ENCODE peak calls at places on chromosomes 16 and 17, in nine cellular contexts. One of them, this sample, is unnamed.

GRCh38 chr17:58120195-58120822 is 27.9 kb upstream of the OR4D1 start:
- DNase-seq in GM13977: peak
- DNase-seq in HCT116: peak
- DNase-seq in colonic mucosa: peak
- DNase-seq in brain microvascular endothelial cell: peak
- DNase-seq in RWPE1: peak
- DNase-seq in GM12864: peak
- DNase-seq in WTC11: peak
- DNase-seq in HL-60: peak
- DNase-seq in this sample: peak

GRCh38 chr16:47018223-47018891 is 44.9 kb upstream of the DNAJA2 start:
- DNase-seq in GM13977: peak
- DNase-seq in HCT116: peak
- DNase-seq in colonic mucosa: peak
- DNase-seq in brain microvascular endothelial cell: peak
- DNase-seq in RWPE1: peak
- DNase-seq in GM12864: peak
- DNase-seq in WTC11: peak
- DNase-seq in HL-60: peak
- DNase-seq in this sample: peak

GRCh38 chr17:68248199-68248825 is 469 bp downstream of the AMZ2 start:
- DNase-seq in GM13977: no peak
- DNase-seq in HCT116: no peak
- DNase-seq in colonic mucosa: peak
- DNase-seq in brain microvascular endothelial cell: peak
- DNase-seq in RWPE1: peak
- DNase-seq in GM12864: no peak
- DNase-seq in WTC11: no peak
- DNase-seq in HL-60: no peak
- DNase-seq in this sample: peak

GRCh38 chr16:80027007-80027965 is 426.7 kb upstream of the MAF start:
- DNase-seq in GM13977: no peak
- DNase-seq in HCT116: no peak
- DNase-seq in colonic mucosa: peak
- DNase-seq in brain microvascular endothelial cell: peak
- DNase-seq in RWPE1: peak
- DNase-seq in GM12864: no peak
- DNase-seq in WTC11: peak
- DNase-seq in HL-60: no peak
- DNase-seq in this sample: peak

GRCh38 chr16:17108596-17108995 is 362.2 kb downstream of the XYLT1 start:
- DNase-seq in GM13977: no peak
- DNase-seq in HCT116: no peak
- DNase-seq in colonic mucosa: no peak
- DNase-seq in brain microvascular endothelial cell: no peak
- DNase-seq in RWPE1: no peak
- DNase-seq in GM12864: no peak
- DNase-seq in WTC11: no peak
- DNase-seq in HL-60: no peak
- DNase-seq in this sample: no peak

GRCh38 chr16:75506107-75506506 is 10.9 kb upstream of the CHST6 start:
- DNase-seq in GM13977: no peak
- DNase-seq in HCT116: no peak
- DNase-seq in colonic mucosa: no peak
- DNase-seq in brain microvascular endothelial cell: no peak
- DNase-seq in RWPE1: no peak
- DNase-seq in GM12864: no peak
- DNase-seq in WTC11: no peak
- DNase-seq in HL-60: no peak
- DNase-seq in this sample: no peak

GRCh38 chr16:27080870-27081269 is 14.1 kb downstream of the C16orf82 start:
- DNase-seq in GM13977: no peak
- DNase-seq in HCT116: peak
- DNase-seq in colonic mucosa: no peak
- DNase-seq in brain microvascular endothelial cell: peak
- DNase-seq in RWPE1: peak
- DNase-seq in GM12864: no peak
- DNase-seq in WTC11: peak
- DNase-seq in HL-60: no peak
- DNase-seq in this sample: no peak

GRCh38 chr17:77429735-77429984 is 288.9 kb downstream of the SEC14L1 start:
- DNase-seq in GM13977: no peak
- DNase-seq in HCT116: no peak
- DNase-seq in colonic mucosa: no peak
- DNase-seq in brain microvascular endothelial cell: no peak
- DNase-seq in RWPE1: no peak
- DNase-seq in GM12864: no peak
- DNase-seq in WTC11: no peak
- DNase-seq in HL-60: no peak
- DNase-seq in this sample: no peak

GRCh38 chr17:70552230-70552981 is 383.1 kb downstream of the KCNJ2 start:
- DNase-seq in GM13977: peak
- DNase-seq in HCT116: peak
- DNase-seq in colonic mucosa: no peak
- DNase-seq in brain microvascular endothelial cell: peak
- DNase-seq in RWPE1: peak
- DNase-seq in GM12864: no peak
- DNase-seq in WTC11: no peak
- DNase-seq in HL-60: peak
- DNase-seq in this sample: no peak

GRCh38 chr17:36625188-36625587 is 23.8 kb downstream of the MRM1 start:
- DNase-seq in GM13977: no peak
- DNase-seq in HCT116: no peak
- DNase-seq in colonic mucosa: no peak
- DNase-seq in brain microvascular endothelial cell: no peak
- DNase-seq in RWPE1: no peak
- DNase-seq in GM12864: no peak
- DNase-seq in WTC11: no peak
- DNase-seq in HL-60: no peak
- DNase-seq in this sample: no peak

GRCh38 chr17:27807567-27808470 is 7.5 kb upstream of the NOS2 start:
- DNase-seq in GM13977: peak
- DNase-seq in HCT116: no peak
- DNase-seq in colonic mucosa: peak
- DNase-seq in brain microvascular endothelial cell: no peak
- DNase-seq in RWPE1: no peak
- DNase-seq in GM12864: peak
- DNase-seq in WTC11: no peak
- DNase-seq in HL-60: no peak
- DNase-seq in this sample: peak

GRCh38 chr17:76147211-76148014 is 6.4 kb upstream of the FOXJ1 start:
- DNase-seq in GM13977: no peak
- DNase-seq in HCT116: peak
- DNase-seq in colonic mucosa: no peak
- DNase-seq in brain microvascular endothelial cell: no peak
- DNase-seq in RWPE1: peak
- DNase-seq in GM12864: no peak
- DNase-seq in WTC11: no peak
- DNase-seq in HL-60: no peak
- DNase-seq in this sample: no peak

GRCh38 chr17:3998436-3998835 is 34.2 kb upstream of the ATP2A3 start:
- DNase-seq in GM13977: no peak
- DNase-seq in HCT116: no peak
- DNase-seq in colonic mucosa: no peak
- DNase-seq in brain microvascular endothelial cell: no peak
- DNase-seq in RWPE1: no peak
- DNase-seq in GM12864: no peak
- DNase-seq in WTC11: no peak
- DNase-seq in HL-60: no peak
- DNase-seq in this sample: no peak

GRCh38 chr16:66130296-66130910 is 236.1 kb upstream of the CDH5 start:
- DNase-seq in GM13977: no peak
- DNase-seq in HCT116: no peak
- DNase-seq in colonic mucosa: no peak
- DNase-seq in brain microvascular endothelial cell: peak
- DNase-seq in RWPE1: no peak
- DNase-seq in GM12864: no peak
- DNase-seq in WTC11: no peak
- DNase-seq in HL-60: no peak
- DNase-seq in this sample: no peak

DNA sequence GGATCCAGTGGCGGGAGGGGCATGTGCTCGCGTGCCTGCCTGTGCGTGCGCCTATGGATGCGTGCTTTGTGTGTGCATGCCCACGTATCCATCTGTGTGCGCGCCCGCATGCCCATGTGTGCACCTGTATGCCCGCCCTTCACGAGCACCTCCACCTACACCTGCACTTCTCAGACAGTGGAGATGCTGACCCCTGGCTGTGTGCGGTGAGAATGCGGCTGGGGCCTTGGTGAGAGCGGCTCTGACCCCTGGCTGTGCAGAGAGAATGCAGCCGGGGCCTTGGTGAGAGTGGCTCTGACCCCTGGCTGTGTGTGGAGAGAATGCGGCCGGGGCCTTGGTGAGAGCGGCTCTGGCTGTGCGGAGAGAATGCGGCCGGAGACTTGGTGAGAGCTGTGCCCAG is 33.9 kb downstream of the AXIN1 start:
- DNase-seq in GM13977: no peak
- DNase-seq in HCT116: no peak
- DNase-seq in colonic mucosa: no peak
- DNase-seq in brain microvascular endothelial cell: no peak
- DNase-seq in RWPE1: no peak
- DNase-seq in GM12864: no peak
- DNase-seq in WTC11: peak
- DNase-seq in HL-60: no peak
- DNase-seq in this sample: no peak
- TF ChIP-seq CTCF in GM13977: peak
- TF ChIP-seq CTCF in HCT116: peak
- TF ChIP-seq CTCF in colonic mucosa: no peak
- TF ChIP-seq CTCF in brain microvascular endothelial cell: peak
- TF ChIP-seq CTCF in RWPE1: no peak
- TF ChIP-seq CTCF in GM12864: peak
- TF ChIP-seq CTCF in WTC11: peak
- TF ChIP-seq CTCF in HL-60: no peak
- TF ChIP-seq CTCF in this sample: no peak

GRCh38 chr17:80124351-80124981 is 22.5 kb downstream of the EIF4A3 start:
- DNase-seq in GM13977: peak
- DNase-seq in HCT116: peak
- DNase-seq in colonic mucosa: no peak
- DNase-seq in brain microvascular endothelial cell: no peak
- DNase-seq in RWPE1: no peak
- DNase-seq in GM12864: no peak
- DNase-seq in WTC11: peak
- DNase-seq in HL-60: no peak
- DNase-seq in this sample: no peak
- TF ChIP-seq CTCF in GM13977: peak
- TF ChIP-seq CTCF in HCT116: peak
- TF ChIP-seq CTCF in colonic mucosa: peak
- TF ChIP-seq CTCF in brain microvascular endothelial cell: peak
- TF ChIP-seq CTCF in RWPE1: no peak
- TF ChIP-seq CTCF in GM12864: peak
- TF ChIP-seq CTCF in WTC11: peak
- TF ChIP-seq CTCF in HL-60: peak
- TF ChIP-seq CTCF in this sample: peak

DNA sequence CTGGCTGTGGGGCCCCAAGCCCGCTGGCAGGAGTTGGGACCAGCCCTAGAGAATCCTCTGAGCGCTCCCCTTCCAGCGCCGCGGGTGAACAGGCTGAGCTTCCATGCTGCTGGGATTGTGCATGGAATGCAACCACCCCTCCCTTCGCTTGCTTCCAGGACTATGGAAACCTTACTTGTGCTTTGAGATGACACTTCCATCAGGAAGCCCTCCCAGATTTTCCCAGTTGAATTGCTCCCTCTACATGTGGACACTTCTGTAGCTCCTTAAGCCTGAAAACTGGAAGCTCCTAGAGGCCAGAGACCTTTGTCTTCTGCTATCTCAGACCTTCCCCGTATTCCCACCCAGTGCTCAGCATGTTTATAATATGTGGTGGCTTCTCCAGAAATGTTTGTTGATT is 213.2 kb upstream of the RPL38 start:
- DNase-seq in GM13977: no peak
- DNase-seq in HCT116: no peak
- DNase-seq in colonic mucosa: no peak
- DNase-seq in brain microvascular endothelial cell: no peak
- DNase-seq in RWPE1: no peak
- DNase-seq in GM12864: no peak
- DNase-seq in WTC11: no peak
- DNase-seq in HL-60: no peak
- DNase-seq in this sample: no peak
- TF ChIP-seq CTCF in GM13977: no peak
- TF ChIP-seq CTCF in HCT116: no peak
- TF ChIP-seq CTCF in colonic mucosa: no peak
- TF ChIP-seq CTCF in brain microvascular endothelial cell: no peak
- TF ChIP-seq CTCF in RWPE1: no peak
- TF ChIP-seq CTCF in GM12864: no peak
- TF ChIP-seq CTCF in WTC11: no peak
- TF ChIP-seq CTCF in HL-60: no peak
- TF ChIP-seq CTCF in this sample: no peak

GRCh38 chr17:73341350-73342056 is 29.7 kb upstream of the CDC42EP4 start:
- DNase-seq in GM13977: no peak
- DNase-seq in HCT116: no peak
- DNase-seq in colonic mucosa: no peak
- DNase-seq in brain microvascular endothelial cell: no peak
- DNase-seq in RWPE1: no peak
- DNase-seq in GM12864: no peak
- DNase-seq in WTC11: no peak
- DNase-seq in HL-60: no peak
- DNase-seq in this sample: no peak

GRCh38 chr17:73342057-73342522 is 30.3 kb upstream of the CDC42EP4 start:
- DNase-seq in GM13977: no peak
- DNase-seq in HCT116: no peak
- DNase-seq in colonic mucosa: peak
- DNase-seq in brain microvascular endothelial cell: peak
- DNase-seq in RWPE1: peak
- DNase-seq in GM12864: no peak
- DNase-seq in WTC11: peak
- DNase-seq in HL-60: no peak
- DNase-seq in this sample: peak

GRCh38 chr17:73338566-73339247 is 26.9 kb upstream of the CDC42EP4 start:
- DNase-seq in GM13977: no peak
- DNase-seq in HCT116: no peak
- DNase-seq in colonic mucosa: no peak
- DNase-seq in brain microvascular endothelial cell: no peak
- DNase-seq in RWPE1: no peak
- DNase-seq in GM12864: no peak
- DNase-seq in WTC11: no peak
- DNase-seq in HL-60: no peak
- DNase-seq in this sample: no peak

GRCh38 chr17:73338050-73338491 is 26.3 kb upstream of the CDC42EP4 start:
- DNase-seq in GM13977: no peak
- DNase-seq in HCT116: no peak
- DNase-seq in colonic mucosa: no peak
- DNase-seq in brain microvascular endothelial cell: peak
- DNase-seq in RWPE1: no peak
- DNase-seq in GM12864: no peak
- DNase-seq in WTC11: no peak
- DNase-seq in HL-60: no peak
- DNase-seq in this sample: no peak

DNA sequence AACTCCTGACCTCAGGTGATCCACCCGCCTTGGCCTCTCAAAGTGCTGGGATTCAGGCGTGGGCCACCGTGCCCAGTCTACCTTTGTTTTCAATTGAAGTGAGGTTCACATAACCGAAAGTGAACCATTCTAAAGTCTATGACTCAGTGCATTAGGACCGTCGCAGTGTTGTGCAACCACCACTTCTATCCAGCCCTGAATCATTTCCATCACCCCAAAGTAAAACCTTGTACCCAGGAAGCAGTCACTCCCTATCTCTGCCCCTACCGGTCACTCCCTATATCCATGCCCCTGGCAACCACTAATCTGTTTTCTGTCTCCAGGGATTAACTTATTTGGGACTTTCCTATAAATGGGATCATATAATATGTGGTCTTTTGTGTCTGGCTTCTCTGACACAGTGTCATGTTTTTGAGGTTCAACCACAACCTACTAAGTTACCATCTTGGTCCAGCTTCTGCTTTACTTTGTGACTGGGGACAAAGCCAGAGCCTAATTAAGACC is 28.3 kb upstream of the CDC42EP4 start:
- DNase-seq in GM13977: no peak
- DNase-seq in HCT116: peak
- DNase-seq in colonic mucosa: no peak
- DNase-seq in brain microvascular endothelial cell: peak
- DNase-seq in RWPE1: peak
- DNase-seq in GM12864: no peak
- DNase-seq in WTC11: no peak
- DNase-seq in HL-60: peak
- DNase-seq in this sample: peak
- TF ChIP-seq CTCF in GM13977: no peak
- TF ChIP-seq CTCF in HCT116: peak
- TF ChIP-seq CTCF in colonic mucosa: no peak
- TF ChIP-seq CTCF in brain microvascular endothelial cell: peak
- TF ChIP-seq CTCF in RWPE1: peak
- TF ChIP-seq CTCF in GM12864: no peak
- TF ChIP-seq CTCF in WTC11: no peak
- TF ChIP-seq CTCF in HL-60: peak
- TF ChIP-seq CTCF in this sample: no peak